ENCODE peak calls at places on chromosome 20, in seven cellular contexts. T is CD8-positive, alpha-beta T cell; S is lung; B is hepatocyte; Z is pancreas; Y is H9; K is heart right ventricle. R is an unnamed sample.

GRCh38 chr20:47453167-47453782 is 48.4 kb upstream of the NCOA3 start:
- DNase-seq in T (no peak), S (no peak), B (peak; percentile 34), Z (no peak), Y (no peak), K (no peak), R (no peak)

GRCh38 chr20:5797843-5798462 is 47.8 kb downstream of the SHLD1 start:
- DNase-seq in T (no peak), S (no peak), B (no peak), Z (no peak), Y (no peak), K (peak; percentile 28), R (no peak)

GRCh38 chr20:54061106-54061881 is 9.1 kb downstream of the BCAS1 start:
- DNase-seq in T (no peak), S (no peak), B (no peak), Z (no peak), Y (no peak), K (no peak), R (no peak)

GRCh38 chr20:8203366-8203765 is 71.3 kb downstream of the PLCB1 start:
- DNase-seq in T (no peak), S (no peak), B (no peak), Z (no peak), Y (no peak), K (no peak), R (no peak)

GRCh38 chr20:5947276-5947675 is 3.1 kb downstream of the TRMT6 start:
- DNase-seq in T (no peak), S (no peak), B (no peak), Z (no peak), Y (no peak), K (no peak), R (no peak)

GRCh38 chr20:15854871-15855270 is 718.4 kb downstream of the KIF16B start:
- DNase-seq in T (no peak), S (no peak), B (no peak), Z (no peak), Y (no peak), K (no peak), R (no peak)

GRCh38 chr20:46400253-46400652 is 6.2 kb downstream of the ELMO2 start:
- DNase-seq in T (no peak), S (no peak), B (peak; percentile 46), Z (no peak), Y (no peak), K (no peak), R (no peak)

GRCh38 chr20:47070176-47070575 is 175.5 kb downstream of the EYA2 start:
- DNase-seq in T (no peak), S (no peak), B (no peak), Z (no peak), Y (no peak), K (no peak), R (no peak)

GRCh38 chr20:21053002-21053762 is 53.0 kb downstream of the LINC00237 start:
- DNase-seq in T (no peak), S (no peak), B (peak; percentile 26), Z (no peak), Y (no peak), K (no peak), R (no peak)

GRCh38 chr20:53940356-53940694 is 130.1 kb downstream of the BCAS1 start:
- DNase-seq in T (no peak), S (no peak), B (no peak), Z (no peak), Y (no peak), K (no peak), R (no peak)

GRCh38 chr20:11502051-11502450 is 415.6 kb upstream of the BTBD3 start:
- DNase-seq in T (no peak), S (no peak), B (no peak), Z (no peak), Y (no peak), K (no peak), R (no peak)

GRCh38 chr20:31569163-31570020 is 35.7 kb upstream of the ID1 start:
- DNase-seq in T (peak; percentile 33), S (peak; percentile 42), B (peak; percentile 80), Z (peak; percentile 53), Y (peak; percentile 80), K (peak; percentile 64), R (no peak)

GRCh38 chr20:25047766-25048165 is 10.2 kb downstream of the ACSS1 start:
- DNase-seq in T (no peak), S (no peak), B (no peak), Z (peak; percentile 17), Y (no peak), K (no peak), R (no peak)

GRCh38 chr20:51531712-51532456 is 10.6 kb downstream of the NFATC2 start:
- DNase-seq in T (no peak), S (no peak), B (no peak), Z (no peak), Y (no peak), K (no peak), R (no peak)

GRCh38 chr20:51529027-51529749 is 13.3 kb downstream of the NFATC2 start:
- DNase-seq in T (no peak), S (no peak), B (peak; percentile 59), Z (no peak), Y (no peak), K (no peak), R (no peak)

GRCh38 chr20:51531141-51531710 is 11.3 kb downstream of the NFATC2 start:
- DNase-seq in T (no peak), S (no peak), B (no peak), Z (no peak), Y (no peak), K (no peak), R (no peak)

GRCh38 chr20:51528263-51529026 is 14.1 kb downstream of the NFATC2 start:
- DNase-seq in T (no peak), S (no peak), B (no peak), Z (no peak), Y (no peak), K (no peak), R (no peak)

GRCh38 chr20:51529758-51530157 is 12.8 kb downstream of the NFATC2 start:
- DNase-seq in T (peak; percentile 33), S (no peak), B (no peak), Z (no peak), Y (no peak), K (no peak), R (no peak)
- H3K4me1 ChIP-seq in T (peaks cover 95% of the 10 kb centered on the region), S (peaks cover 14% of the 10 kb centered on the region), B (peaks cover 12% of the 10 kb centered on the region), Z (no peaks in the 10 kb centered on the region), Y (no peaks in the 10 kb centered on the region), K (peaks cover 81% of the 10 kb centered on the region), R (peaks cover 16% of the 10 kb centered on the region)

DNA sequence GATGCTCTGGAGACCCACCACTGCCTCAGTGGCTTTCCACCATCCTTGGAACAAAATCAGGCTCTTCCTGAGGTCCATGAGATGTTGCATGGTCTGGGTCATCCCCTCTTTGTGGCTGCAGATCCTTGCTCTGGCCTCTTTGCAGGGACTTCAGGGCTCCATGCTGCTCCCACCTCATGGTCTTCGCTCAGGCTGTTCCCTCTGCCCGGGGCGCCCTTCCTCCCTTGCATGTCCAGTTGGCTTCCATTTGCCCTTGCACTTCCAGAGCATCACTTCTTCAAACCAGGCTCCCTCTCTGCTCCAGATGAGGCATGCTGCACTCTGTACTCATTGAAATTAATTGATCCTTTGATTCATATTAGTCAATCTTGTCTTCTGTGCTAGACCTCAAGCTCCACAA is 4.4 kb upstream of the PHACTR3 start:
- DNase-seq in T (no peak), S (no peak), B (no peak), Z (no peak), Y (no peak), K (no peak), R (no peak)
- H3K4me1 ChIP-seq in T (no peaks in the 10 kb centered on the region), S (peaks cover 1% of the 10 kb centered on the region), B (no peaks in the 10 kb centered on the region), Z (no peaks in the 10 kb centered on the region), Y (peaks cover 2% of the 10 kb centered on the region), K (peaks cover 2% of the 10 kb centered on the region), R (no peaks in the 10 kb centered on the region)

DNA sequence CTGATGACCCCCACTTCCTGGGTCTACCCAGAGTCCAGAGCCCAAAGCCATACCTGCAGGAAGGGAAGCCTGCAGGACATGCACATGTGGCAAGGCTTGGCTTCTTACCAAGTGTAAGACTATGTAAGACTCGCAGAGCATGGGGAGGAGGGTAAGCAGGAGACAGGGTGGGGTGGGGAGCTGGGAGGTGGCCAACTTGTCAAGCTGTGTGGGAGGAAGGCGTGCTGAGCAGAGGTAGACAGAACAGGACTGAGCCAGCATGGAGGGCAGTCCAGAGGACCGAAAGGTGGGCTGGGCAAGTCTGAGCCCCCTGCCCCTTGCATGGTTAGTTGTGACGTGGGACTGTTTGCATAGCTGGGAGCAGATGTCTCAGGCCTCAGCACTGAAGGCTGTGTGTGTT is 53.4 kb upstream of the RNF24 start:
- DNase-seq in T (no peak), S (no peak), B (no peak), Z (no peak), Y (no peak), K (no peak), R (no peak)
- H3K4me1 ChIP-seq in T (no peaks in the 10 kb centered on the region), S (peaks cover 15% of the 10 kb centered on the region), B (peaks cover 18% of the 10 kb centered on the region), Z (peaks cover 16% of the 10 kb centered on the region), Y (no peaks in the 10 kb centered on the region), K (peaks cover 66% of the 10 kb centered on the region), R (peaks cover 49% of the 10 kb centered on the region)

GRCh38 chr20:62979876-62980373 is 26.8 kb downstream of the BHLHE23 start:
- DNase-seq in T (no peak), S (no peak), B (no peak), Z (no peak), Y (no peak), K (no peak), R (no peak)
- H3K4me1 ChIP-seq in T (peaks cover 53% of the 10 kb centered on the region), S (no peaks in the 10 kb centered on the region), B (no peaks in the 10 kb centered on the region), Z (no peaks in the 10 kb centered on the region), Y (peaks cover under 1% of the 10 kb centered on the region), K (peaks cover 10% of the 10 kb centered on the region), R (no peaks in the 10 kb centered on the region)

GRCh38 chr20:50668798-50669197 is 22.5 kb downstream of the RIPOR3 start:
- DNase-seq in T (no peak), S (no peak), B (no peak), Z (no peak), Y (no peak), K (no peak), R (no peak)

GRCh38 chr20:50672400-50673145 is 18.8 kb downstream of the RIPOR3 start:
- DNase-seq in T (no peak), S (no peak), B (no peak), Z (no peak), Y (no peak), K (no peak), R (no peak)

GRCh38 chr20:50671626-50672025 is 19.7 kb downstream of the RIPOR3 start:
- DNase-seq in T (no peak), S (no peak), B (no peak), Z (no peak), Y (no peak), K (no peak), R (no peak)

GRCh38 chr20:50668326-50668725 is 23.0 kb downstream of the RIPOR3 start:
- DNase-seq in T (no peak), S (no peak), B (no peak), Z (no peak), Y (no peak), K (no peak), R (no peak)

GRCh38 chr20:50670126-50670862 is 21.0 kb downstream of the RIPOR3 start:
- DNase-seq in T (no peak), S (no peak), B (peak; percentile 76), Z (no peak), Y (no peak), K (no peak), R (no peak)
- H3K4me1 ChIP-seq in T (no peaks in the 10 kb centered on the region), S (no peaks in the 10 kb centered on the region), B (peaks cover 40% of the 10 kb centered on the region), Z (peaks cover 17% of the 10 kb centered on the region), Y (no peaks in the 10 kb centered on the region), K (no peaks in the 10 kb centered on the region), R (no peaks in the 10 kb centered on the region)

R was measured in thoracic aorta.